ENCODE peak calls at places on chromosomes 5 and 9, in five cellular contexts. P is adrenal gland, I is stomach, J is A549, Q is body of pancreas. U is an unnamed sample.

GRCh38 chr5:96143450-96143849 is 181.8 kb upstream of the ELL2 start:
- DNase-seq in P (no peak), I (no peak), J (no peak), Q (no peak), U (no peak)

GRCh38 chr5:53827072-53827471 is 266.6 kb downstream of the NDUFS4 start:
- DNase-seq in P (no peak), I (no peak), J (no peak), Q (no peak), U (no peak)

GRCh38 chr5:176817864-176818377 is 7.6 kb downstream of the UNC5A start:
- DNase-seq in P (no peak), Q (no peak), J (peak; percentile 89), I (no peak), U (peak; percentile 60)

GRCh38 chr9:2257530-2257929 is 242.4 kb downstream of the SMARCA2 start:
- DNase-seq in J (no peak), Q (no peak), I (no peak), P (no peak), U (no peak)

GRCh38 chr5:95846554-95847260 is 24.2 kb upstream of the GLRX start:
- DNase-seq in Q (peak; percentile 74), J (peak; percentile 89), I (peak; percentile 87), P (peak; percentile 71), U (no peak)

GRCh38 chr5:68656936-68657857 is 436.6 kb upstream of the SLC30A5 start:
- DNase-seq in P (no peak), Q (peak; percentile 16), I (no peak), J (no peak), U (no peak)

GRCh38 chr5:154970759-154971158 is 29.9 kb downstream of the MRPL22 start:
- DNase-seq in I (no peak), J (no peak), Q (no peak), P (no peak), U (no peak)

GRCh38 chr9:134318481-134318891 is 7.8 kb upstream of the RXRA start:
- DNase-seq in I (no peak), J (no peak), P (no peak), Q (no peak), U (no peak)

GRCh38 chr5:163434410-163434866 is 3.0 kb upstream of the CCNG1 start:
- DNase-seq in P (no peak), Q (peak; percentile 72), I (peak; percentile 34), J (peak; percentile 22), U (no peak)

GRCh38 chr5:111930407-111930806 is 173.4 kb upstream of the NREP start:
- DNase-seq in I (no peak), P (no peak), Q (no peak), J (no peak), U (no peak)

GRCh38 chr9:138076650-138077009 is 199.0 kb downstream of the CACNA1B start:
- DNase-seq in J (no peak), I (no peak), P (no peak), Q (no peak), U (no peak)

GRCh38 chr5:178872302-178872701 is 12.5 kb downstream of the ZNF354B start:
- DNase-seq in I (no peak), P (no peak), Q (no peak), J (no peak), U (no peak)

GRCh38 chr5:171747061-171747859 is 38.4 kb upstream of the SMIM23 start:
- DNase-seq in I (no peak), J (no peak), P (no peak), Q (no peak), U (no peak)

GRCh38 chr5:120690621-120691407 is 226.7 kb downstream of the PRR16 start:
- DNase-seq in Q (no peak), J (no peak), P (no peak), I (no peak), U (no peak)

GRCh38 chr5:120692346-120692745 is 228.2 kb downstream of the PRR16 start:
- DNase-seq in J (no peak), I (no peak), Q (no peak), P (no peak), U (no peak)

GRCh38 chr5:120697147-120697546 is 233.0 kb downstream of the PRR16 start:
- DNase-seq in I (no peak), Q (no peak), J (no peak), P (no peak), U (no peak)

GRCh38 chr5:120695368-120695880 is 231.3 kb downstream of the PRR16 start:
- DNase-seq in P (no peak), J (no peak), Q (no peak), I (no peak), U (no peak)
- TF ChIP-seq POLR2A in P (no peak), J (no peak), Q (no peak), I (no peak), U (no peak)

GRCh38 chr9:133188843-133189180 is 20.2 kb downstream of the OBP2B start:
- DNase-seq in Q (no peak), J (no peak), I (no peak), P (no peak), U (no peak)

GRCh38 chr9:133187561-133188005 is 21.5 kb downstream of the OBP2B start:
- DNase-seq in Q (no peak), I (no peak), J (no peak), P (no peak), U (no peak)

GRCh38 chr9:133188006-133188842 is 20.8 kb downstream of the OBP2B start:
- DNase-seq in Q (no peak), I (no peak), P (no peak), J (peak; percentile 58), U (no peak)

GRCh38 chr9:133191989-133192388 is 17.1 kb downstream of the OBP2B start:
- DNase-seq in P (no peak), J (no peak), I (no peak), Q (no peak), U (no peak)

DNA sequence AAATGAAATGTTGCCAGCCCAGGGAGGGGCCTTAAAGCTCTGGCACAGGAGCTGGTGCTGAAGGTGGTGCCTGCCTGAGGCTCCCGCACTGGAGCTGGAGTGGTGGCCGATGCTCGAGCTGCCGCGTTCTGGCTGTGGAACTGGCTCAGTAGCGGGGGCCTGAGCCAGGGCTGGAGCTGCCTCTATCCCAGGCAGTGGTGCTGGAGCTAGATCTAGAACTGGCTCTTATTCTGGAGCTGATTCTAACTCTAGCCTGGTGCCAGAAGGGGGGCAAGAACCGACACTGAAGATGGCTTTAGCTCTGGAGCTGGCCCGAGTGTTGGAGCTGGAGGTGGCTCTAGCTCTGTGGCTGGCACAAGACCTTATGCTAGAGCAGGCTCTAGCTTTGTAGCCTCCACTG is 19.2 kb downstream of the OBP2B start:
- DNase-seq in I (no peak), P (no peak), Q (no peak), J (no peak), U (no peak)
- TF ChIP-seq POLR2A in I (no peak), P (no peak), Q (no peak), J (no peak), U (no peak)

DNA sequence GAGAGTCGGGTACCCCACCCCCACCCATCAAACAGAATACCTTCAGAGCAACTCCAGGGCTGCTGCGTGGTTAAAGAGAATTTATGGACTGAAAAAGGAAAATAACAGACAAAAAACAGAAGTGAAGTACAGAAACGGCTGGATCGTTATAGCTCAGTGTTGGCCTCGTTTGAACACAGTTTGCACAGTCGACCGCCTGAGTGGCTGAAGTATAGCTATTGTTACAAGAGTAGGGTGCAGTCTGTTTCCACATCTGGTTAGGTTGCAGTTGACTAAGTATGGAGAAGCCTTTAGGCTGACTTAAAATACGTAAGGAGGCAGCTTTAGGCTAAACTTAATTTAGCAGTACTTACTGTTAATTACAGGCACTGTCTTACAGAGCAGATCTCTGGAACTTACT is 121.2 kb downstream of the GCNT1 start:
- DNase-seq in J (no peak), P (no peak), Q (no peak), I (no peak), U (no peak)
- TF ChIP-seq POLR2A in J (no peak), P (no peak), Q (no peak), I (no peak), U (no peak)

DNA sequence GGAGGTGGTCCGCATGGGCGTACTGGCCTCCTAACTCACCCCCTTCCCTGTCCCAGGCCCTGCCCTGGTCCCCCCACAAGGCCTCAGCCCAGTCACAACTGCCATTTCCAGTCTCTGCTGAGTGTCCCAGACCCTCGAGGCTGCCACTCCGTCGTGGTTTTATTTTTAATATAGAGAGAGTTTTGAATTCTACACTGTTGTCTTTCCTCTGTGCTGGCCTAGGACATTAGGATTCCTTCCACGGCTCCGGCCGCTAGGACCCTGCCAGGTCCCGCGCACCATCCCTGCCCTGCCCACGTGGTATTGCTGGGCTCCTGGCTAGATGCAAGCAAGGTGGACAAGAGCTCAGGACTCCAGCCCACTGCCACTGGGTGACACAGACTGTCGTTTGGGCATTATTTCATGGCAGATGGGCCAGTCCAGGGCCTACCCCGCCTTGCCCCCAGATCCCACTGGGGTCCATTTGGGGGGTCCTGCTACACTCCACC is 53.3 kb downstream of the SAR1B start:
- DNase-seq in P (peak; percentile 16), I (no peak), J (no peak), Q (no peak), U (no peak)
- TF ChIP-seq POLR2A in P (no peak), I (no peak), J (no peak), Q (no peak), U (no peak)

GRCh38 chr9:120579750-120580590 is at the start of gene CDK5RAP2:
- DNase-seq in I (peak; percentile 96), P (peak; percentile 94), Q (peak; percentile 94), J (peak; percentile 91), U (peak; percentile 97)

GRCh38 chr9:120580591-120580896 is 577 bp upstream of the CDK5RAP2 start:
- DNase-seq in I (no peak), P (no peak), Q (no peak), J (no peak), U (no peak)

GRCh38 chr9:120578614-120579013 is 1.4 kb downstream of the CDK5RAP2 start:
- DNase-seq in J (no peak), Q (no peak), I (no peak), P (no peak), U (no peak)

GRCh38 chr9:120583958-120584369 is 4.0 kb upstream of the CDK5RAP2 start:
- DNase-seq in Q (peak; percentile 42), I (peak; percentile 28), J (peak; percentile 48), P (peak; percentile 76), U (peak; percentile 91)

DNA sequence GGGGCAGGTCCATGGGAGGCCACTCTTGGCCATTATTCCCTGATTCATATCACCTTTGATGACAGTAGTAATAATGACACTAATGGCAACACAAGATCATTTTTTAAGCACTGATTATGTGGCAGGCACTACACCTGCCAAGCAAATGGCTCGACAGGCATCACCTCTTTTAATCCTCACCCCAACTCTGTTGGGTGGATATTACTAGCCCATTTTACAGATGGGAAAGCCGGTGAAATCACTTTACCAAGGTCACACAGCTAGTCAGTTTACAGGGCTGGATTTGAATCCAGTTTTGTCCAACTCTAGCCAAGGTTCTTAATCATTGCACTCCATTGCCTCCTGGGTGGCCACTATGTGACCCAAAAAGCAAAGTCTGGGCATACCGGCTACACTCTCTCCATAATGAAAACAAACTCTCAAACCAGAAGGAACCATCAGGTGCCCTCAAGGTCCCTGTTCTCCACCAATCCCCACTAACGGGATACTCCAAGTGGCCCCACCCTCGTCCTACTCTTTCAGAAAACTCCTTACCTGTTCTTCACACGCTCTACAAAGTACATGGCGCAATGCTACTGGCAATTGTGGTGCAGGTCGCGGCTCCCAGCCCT is 723 bp downstream of the CDK5RAP2 start:
- DNase-seq in P (no peak), Q (no peak), J (peak; percentile 51), I (no peak), U (peak; percentile 67)
- TF ChIP-seq POLR2A in P (no peak), Q (no peak), J (no peak), I (no peak), U (no peak)